ENCODE peak calls at places on chromosomes 12 and 14, in five cellular contexts. One of them, this sample, is unnamed.
A peak's percentile ranks its signal among the peaks of the same experiment; 100 is the strongest.

GRCh38 chr12:32146074-32146873 is 39.6 kb downstream of the BICD1 start:
- DNase-seq in OCI-LY7: no peak
- DNase-seq in HFFc6: no peak
- DNase-seq in CD4-positive, alpha-beta T cell: no peak
- DNase-seq in neural progenitor cell: no peak
- DNase-seq in this sample: no peak

GRCh38 chr12:162467-163307 is 51.3 kb downstream of the SLC6A12 start:
- DNase-seq in OCI-LY7: peak; percentile 46
- DNase-seq in HFFc6: no peak
- DNase-seq in CD4-positive, alpha-beta T cell: no peak
- DNase-seq in neural progenitor cell: peak; percentile 52
- DNase-seq in this sample: no peak

GRCh38 chr12:69527506-69528272 is 57.5 kb downstream of the FRS2 start:
- DNase-seq in OCI-LY7: no peak
- DNase-seq in HFFc6: peak; percentile 70
- DNase-seq in CD4-positive, alpha-beta T cell: no peak
- DNase-seq in neural progenitor cell: no peak
- DNase-seq in this sample: peak; percentile 62

GRCh38 chr12:106601031-106601430 is 18.2 kb downstream of the RFX4 start:
- DNase-seq in OCI-LY7: no peak
- DNase-seq in HFFc6: no peak
- DNase-seq in CD4-positive, alpha-beta T cell: no peak
- DNase-seq in neural progenitor cell: peak; percentile 60
- DNase-seq in this sample: no peak

GRCh38 chr14:89330236-89331002 is 86.6 kb downstream of the FOXN3 start:
- DNase-seq in OCI-LY7: no peak
- DNase-seq in HFFc6: peak; percentile 76
- DNase-seq in CD4-positive, alpha-beta T cell: no peak
- DNase-seq in neural progenitor cell: no peak
- DNase-seq in this sample: peak; percentile 81

GRCh38 chr12:54658306-54659264 is 10.4 kb upstream of the DCD start:
- DNase-seq in OCI-LY7: peak; percentile 61
- DNase-seq in HFFc6: no peak
- DNase-seq in CD4-positive, alpha-beta T cell: peak; percentile 38
- DNase-seq in neural progenitor cell: peak; percentile 73
- DNase-seq in this sample: no peak

GRCh38 chr12:1655225-1655788 is 26.3 kb downstream of the WNT5B start:
- DNase-seq in OCI-LY7: no peak
- DNase-seq in HFFc6: no peak
- DNase-seq in CD4-positive, alpha-beta T cell: no peak
- DNase-seq in neural progenitor cell: no peak
- DNase-seq in this sample: no peak

GRCh38 chr14:76826122-76826521 is at the start of gene LRRC74A:
- DNase-seq in OCI-LY7: no peak
- DNase-seq in HFFc6: no peak
- DNase-seq in CD4-positive, alpha-beta T cell: no peak
- DNase-seq in neural progenitor cell: no peak
- DNase-seq in this sample: no peak

GRCh38 chr12:5461966-5462365 is 30.1 kb downstream of the NTF3 start:
- DNase-seq in OCI-LY7: no peak
- DNase-seq in HFFc6: no peak
- DNase-seq in CD4-positive, alpha-beta T cell: no peak
- DNase-seq in neural progenitor cell: no peak
- DNase-seq in this sample: no peak

GRCh38 chr12:131211279-131211938 is 257.7 kb downstream of the ADGRD1 start:
- DNase-seq in OCI-LY7: no peak
- DNase-seq in HFFc6: no peak
- DNase-seq in CD4-positive, alpha-beta T cell: no peak
- DNase-seq in neural progenitor cell: no peak
- DNase-seq in this sample: no peak

GRCh38 chr12:96501139-96501741 is 11.9 kb downstream of the CFAP54 start:
- DNase-seq in OCI-LY7: peak; percentile 66
- DNase-seq in HFFc6: peak; percentile 30
- DNase-seq in CD4-positive, alpha-beta T cell: peak; percentile 40
- DNase-seq in neural progenitor cell: no peak
- DNase-seq in this sample: no peak

GRCh38 chr12:9992296-9992695 is 6.6 kb downstream of the CLEC1B start:
- DNase-seq in OCI-LY7: no peak
- DNase-seq in HFFc6: no peak
- DNase-seq in CD4-positive, alpha-beta T cell: no peak
- DNase-seq in neural progenitor cell: no peak
- DNase-seq in this sample: no peak

GRCh38 chr12:89880695-89881350 is 172.2 kb upstream of the ATP2B1 start:
- DNase-seq in OCI-LY7: peak; percentile 82
- DNase-seq in HFFc6: no peak
- DNase-seq in CD4-positive, alpha-beta T cell: peak; percentile 54
- DNase-seq in neural progenitor cell: no peak
- DNase-seq in this sample: no peak

GRCh38 chr12:103571286-103571685 is 15.8 kb upstream of the STAB2 start:
- DNase-seq in OCI-LY7: no peak
- DNase-seq in HFFc6: no peak
- DNase-seq in CD4-positive, alpha-beta T cell: no peak
- DNase-seq in neural progenitor cell: peak; percentile 94
- DNase-seq in this sample: no peak

GRCh38 chr14:100893760-100894159 is 9.8 kb downstream of the RTL1 start:
- DNase-seq in OCI-LY7: no peak
- DNase-seq in HFFc6: no peak
- DNase-seq in CD4-positive, alpha-beta T cell: no peak
- DNase-seq in neural progenitor cell: no peak
- DNase-seq in this sample: no peak

GRCh38 chr12:12159988-12160387 is 89.2 kb downstream of the BCL2L14 start:
- DNase-seq in OCI-LY7: no peak
- DNase-seq in HFFc6: no peak
- DNase-seq in CD4-positive, alpha-beta T cell: no peak
- DNase-seq in neural progenitor cell: no peak
- DNase-seq in this sample: peak; percentile 62

GRCh38 chr12:10363922-10364838 is 25.7 kb downstream of the KLRK1 start:
- DNase-seq in OCI-LY7: peak; percentile 77
- DNase-seq in HFFc6: peak; percentile 12
- DNase-seq in CD4-positive, alpha-beta T cell: peak; percentile 20
- DNase-seq in neural progenitor cell: peak; percentile 41
- DNase-seq in this sample: no peak

GRCh38 chr12:52506858-52507715 is 13.1 kb downstream of the KRT5 start:
- DNase-seq in OCI-LY7: peak; percentile 29
- DNase-seq in HFFc6: peak; percentile 46
- DNase-seq in CD4-positive, alpha-beta T cell: no peak
- DNase-seq in neural progenitor cell: peak; percentile 63
- DNase-seq in this sample: peak; percentile 73

GRCh38 chr12:89392401-89392800 is 40.1 kb upstream of the DUSP6 start:
- DNase-seq in OCI-LY7: no peak
- DNase-seq in HFFc6: no peak
- DNase-seq in CD4-positive, alpha-beta T cell: no peak
- DNase-seq in neural progenitor cell: no peak
- DNase-seq in this sample: no peak

GRCh38 chr12:113547157-113547556 is 75.5 kb upstream of the LHX5 start:
- DNase-seq in OCI-LY7: no peak
- DNase-seq in HFFc6: no peak
- DNase-seq in CD4-positive, alpha-beta T cell: no peak
- DNase-seq in neural progenitor cell: no peak
- DNase-seq in this sample: no peak

GRCh38 chr14:88533203-88533602 is 21.6 kb downstream of the PTPN21 start:
- DNase-seq in OCI-LY7: no peak
- DNase-seq in HFFc6: no peak
- DNase-seq in CD4-positive, alpha-beta T cell: no peak
- DNase-seq in neural progenitor cell: no peak
- DNase-seq in this sample: no peak

GRCh38 chr12:51262758-51263177 is 7.4 kb downstream of the SMAGP start:
- DNase-seq in OCI-LY7: peak; percentile 60
- DNase-seq in HFFc6: peak; percentile 52
- DNase-seq in CD4-positive, alpha-beta T cell: peak; percentile 21
- DNase-seq in neural progenitor cell: peak; percentile 51
- DNase-seq in this sample: no peak

GRCh38 chr14:50336428-50336827 is 24.3 kb downstream of the DMAC2L start:
- DNase-seq in OCI-LY7: no peak
- DNase-seq in HFFc6: no peak
- DNase-seq in CD4-positive, alpha-beta T cell: no peak
- DNase-seq in neural progenitor cell: no peak
- DNase-seq in this sample: no peak

GRCh38 chr14:50333010-50333409 is 20.9 kb downstream of the DMAC2L start:
- DNase-seq in OCI-LY7: no peak
- DNase-seq in HFFc6: peak; percentile 75
- DNase-seq in CD4-positive, alpha-beta T cell: no peak
- DNase-seq in neural progenitor cell: no peak
- DNase-seq in this sample: no peak

GRCh38 chr14:50334211-50334610 is 22.1 kb downstream of the DMAC2L start:
- DNase-seq in OCI-LY7: no peak
- DNase-seq in HFFc6: no peak
- DNase-seq in CD4-positive, alpha-beta T cell: no peak
- DNase-seq in neural progenitor cell: no peak
- DNase-seq in this sample: no peak

GRCh38 chr14:50335989-50336391 is 23.9 kb downstream of the DMAC2L start:
- DNase-seq in OCI-LY7: no peak
- DNase-seq in HFFc6: no peak
- DNase-seq in CD4-positive, alpha-beta T cell: no peak
- DNase-seq in neural progenitor cell: peak; percentile 42
- DNase-seq in this sample: no peak

DNA sequence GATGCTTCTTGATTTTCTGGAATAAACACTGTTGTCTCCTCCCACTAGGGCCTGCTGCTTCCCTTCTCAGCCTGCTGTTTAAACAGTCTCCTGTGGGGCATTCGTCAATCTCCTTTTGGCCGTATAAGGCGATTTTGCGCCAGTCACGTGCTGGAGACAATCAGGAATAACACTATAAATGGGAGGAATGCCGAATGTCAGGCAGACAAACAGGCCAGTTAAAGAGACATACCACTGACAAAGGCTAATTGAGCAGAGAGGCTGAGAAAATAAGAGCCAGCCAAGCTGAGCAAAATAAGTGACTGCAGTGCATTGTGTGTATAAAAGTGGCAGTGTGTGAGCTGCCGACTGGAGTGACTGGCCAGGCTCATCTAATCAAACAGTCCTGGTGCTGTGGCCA is 23.3 kb downstream of the DMAC2L start:
- DNase-seq in OCI-LY7: no peak
- DNase-seq in HFFc6: peak; percentile 27
- DNase-seq in CD4-positive, alpha-beta T cell: no peak
- DNase-seq in neural progenitor cell: peak; percentile 89
- DNase-seq in this sample: peak; percentile 74
- TF ChIP-seq CTCF in OCI-LY7: no peak
- TF ChIP-seq CTCF in HFFc6: no peak
- TF ChIP-seq CTCF in CD4-positive, alpha-beta T cell: no peak
- TF ChIP-seq CTCF in neural progenitor cell: no peak
- TF ChIP-seq CTCF in this sample: peak; percentile 23

GRCh38 chr14:74566174-74567125 is 45.6 kb downstream of the LTBP2 start:
- DNase-seq in OCI-LY7: no peak
- DNase-seq in HFFc6: no peak
- DNase-seq in CD4-positive, alpha-beta T cell: no peak
- DNase-seq in neural progenitor cell: no peak
- DNase-seq in this sample: no peak

GRCh38 chr14:74567219-74567618 is 44.8 kb downstream of the LTBP2 start:
- DNase-seq in OCI-LY7: no peak
- DNase-seq in HFFc6: no peak
- DNase-seq in CD4-positive, alpha-beta T cell: no peak
- DNase-seq in neural progenitor cell: no peak
- DNase-seq in this sample: no peak

GRCh38 chr14:74562515-74563232 is 49.4 kb downstream of the LTBP2 start:
- DNase-seq in OCI-LY7: no peak
- DNase-seq in HFFc6: no peak
- DNase-seq in CD4-positive, alpha-beta T cell: no peak
- DNase-seq in neural progenitor cell: no peak
- DNase-seq in this sample: no peak

GRCh38 chr14:74563621-74564159 is 48.3 kb downstream of the LTBP2 start:
- DNase-seq in OCI-LY7: no peak
- DNase-seq in HFFc6: no peak
- DNase-seq in CD4-positive, alpha-beta T cell: no peak
- DNase-seq in neural progenitor cell: no peak
- DNase-seq in this sample: no peak

DNA sequence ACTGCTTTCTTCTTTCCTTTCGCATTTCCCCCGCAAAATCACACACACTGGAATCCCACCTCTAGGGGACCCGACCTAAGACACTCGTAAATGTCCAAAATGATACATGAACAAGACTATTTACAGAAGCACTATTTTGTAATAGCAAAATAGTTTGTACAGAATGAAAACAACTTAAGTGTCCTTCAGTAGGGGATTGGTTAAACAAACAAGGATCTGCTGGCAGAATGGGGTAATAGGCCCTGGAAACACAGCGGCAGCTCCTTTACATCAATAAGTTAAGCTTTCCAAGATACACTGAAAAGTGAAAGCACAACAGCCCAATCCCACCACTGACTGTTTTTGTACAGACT is 48.8 kb downstream of the LTBP2 start:
- DNase-seq in OCI-LY7: no peak
- DNase-seq in HFFc6: no peak
- DNase-seq in CD4-positive, alpha-beta T cell: no peak
- DNase-seq in neural progenitor cell: no peak
- DNase-seq in this sample: peak; percentile 51
- TF ChIP-seq CTCF in OCI-LY7: no peak
- TF ChIP-seq CTCF in HFFc6: no peak
- TF ChIP-seq CTCF in CD4-positive, alpha-beta T cell: no peak
- TF ChIP-seq CTCF in neural progenitor cell: no peak
- TF ChIP-seq CTCF in this sample: peak; percentile 20

GRCh38 chr14:59020382-59020781 is 168.1 kb upstream of the DAAM1 start:
- DNase-seq in OCI-LY7: peak; percentile 26
- DNase-seq in HFFc6: peak; percentile 41
- DNase-seq in CD4-positive, alpha-beta T cell: no peak
- DNase-seq in neural progenitor cell: peak; percentile 27
- DNase-seq in this sample: peak; percentile 3

GRCh38 chr14:59022144-59022543 is 166.3 kb upstream of the DAAM1 start:
- DNase-seq in OCI-LY7: peak; percentile 32
- DNase-seq in HFFc6: no peak
- DNase-seq in CD4-positive, alpha-beta T cell: no peak
- DNase-seq in neural progenitor cell: no peak
- DNase-seq in this sample: no peak

GRCh38 chr14:59017285-59017965 is 171.0 kb upstream of the DAAM1 start:
- DNase-seq in OCI-LY7: no peak
- DNase-seq in HFFc6: no peak
- DNase-seq in CD4-positive, alpha-beta T cell: no peak
- DNase-seq in neural progenitor cell: no peak
- DNase-seq in this sample: no peak

GRCh38 chr14:59018460-59018859 is 170.0 kb upstream of the DAAM1 start:
- DNase-seq in OCI-LY7: no peak
- DNase-seq in HFFc6: no peak
- DNase-seq in CD4-positive, alpha-beta T cell: no peak
- DNase-seq in neural progenitor cell: no peak
- DNase-seq in this sample: no peak

GRCh38 chr14:59018978-59019377 is 169.5 kb upstream of the DAAM1 start:
- DNase-seq in OCI-LY7: no peak
- DNase-seq in HFFc6: no peak
- DNase-seq in CD4-positive, alpha-beta T cell: no peak
- DNase-seq in neural progenitor cell: peak; percentile 33
- DNase-seq in this sample: no peak
- TF ChIP-seq CTCF in OCI-LY7: peak; percentile 58
- TF ChIP-seq CTCF in HFFc6: peak; percentile 71
- TF ChIP-seq CTCF in CD4-positive, alpha-beta T cell: no peak
- TF ChIP-seq CTCF in neural progenitor cell: peak; percentile 56
- TF ChIP-seq CTCF in this sample: peak; percentile 30

GRCh38 chr14:42112108-42112507 is 505.4 kb downstream of the LRFN5 start:
- DNase-seq in OCI-LY7: no peak
- DNase-seq in HFFc6: no peak
- DNase-seq in CD4-positive, alpha-beta T cell: no peak
- DNase-seq in neural progenitor cell: no peak
- DNase-seq in this sample: no peak

GRCh38 chr14:42113358-42114070 is 506.8 kb downstream of the LRFN5 start:
- DNase-seq in OCI-LY7: no peak
- DNase-seq in HFFc6: no peak
- DNase-seq in CD4-positive, alpha-beta T cell: no peak
- DNase-seq in neural progenitor cell: no peak
- DNase-seq in this sample: no peak

GRCh38 chr14:42111355-42111754 is 504.7 kb downstream of the LRFN5 start:
- DNase-seq in OCI-LY7: no peak
- DNase-seq in HFFc6: no peak
- DNase-seq in CD4-positive, alpha-beta T cell: no peak
- DNase-seq in neural progenitor cell: no peak
- DNase-seq in this sample: no peak

GRCh38 chr14:42110167-42110566 is 503.5 kb downstream of the LRFN5 start:
- DNase-seq in OCI-LY7: peak; percentile 30
- DNase-seq in HFFc6: no peak
- DNase-seq in CD4-positive, alpha-beta T cell: no peak
- DNase-seq in neural progenitor cell: peak; percentile 55
- DNase-seq in this sample: peak; percentile 12
- TF ChIP-seq CTCF in OCI-LY7: peak; percentile 80
- TF ChIP-seq CTCF in HFFc6: peak; percentile 67
- TF ChIP-seq CTCF in CD4-positive, alpha-beta T cell: no peak
- TF ChIP-seq CTCF in neural progenitor cell: peak; percentile 64
- TF ChIP-seq CTCF in this sample: peak; percentile 66